ENCODE peak calls at places on chromosomes 13 and 19, in four cellular contexts. D is EH, L is ELR, C is NCI-H774. B is an unnamed sample.

GRCh38 chr19:46745521-46746280 is at the start of gene FKRP:
- DNase-seq in D (peak), C (no peak), L (peak), B (no peak)

GRCh38 chr13:20398459-20398858 is 127.2 kb downstream of the CRYL1 start:
- DNase-seq in D (no peak), C (no peak), L (no peak), B (no peak)

GRCh38 chr13:77492982-77493381 is 42.5 kb upstream of the SCEL start:
- DNase-seq in C (peak), D (peak), L (peak), B (peak)

GRCh38 chr13:108313382-108313781 is 43.9 kb downstream of the TNFSF13B start:
- DNase-seq in C (no peak), L (no peak), D (peak), B (no peak)

GRCh38 chr13:30963794-30964193 is 31.3 kb downstream of the TEX26 start:
- DNase-seq in C (no peak), L (no peak), D (peak), B (no peak)

GRCh38 chr19:1853295-1854031 is 5.2 kb upstream of the REXO1 start:
- DNase-seq in C (peak), L (peak), D (peak), B (peak)

GRCh38 chr13:42992585-42993122 is 613 bp upstream of the EPSTI1 start:
- DNase-seq in C (no peak), D (peak), L (peak), B (no peak)

GRCh38 chr13:47564041-47564440 is 437.0 kb downstream of the SUCLA2 start:
- DNase-seq in C (no peak), D (no peak), L (no peak), B (no peak)

GRCh38 chr13:75423946-75424345 is 58.0 kb downstream of the TBC1D4 start:
- DNase-seq in L (no peak), C (no peak), D (no peak), B (no peak)

GRCh38 chr19:13717194-13717643 is 47.1 kb upstream of the MRI1 start:
- DNase-seq in L (peak), C (no peak), D (peak), B (no peak)

GRCh38 chr19:58047672-58048071 is 11.4 kb upstream of the ZNF135 start:
- DNase-seq in L (no peak), D (no peak), C (no peak), B (no peak)

GRCh38 chr19:11204943-11205349 is 7.6 kb upstream of the KANK2 start:
- DNase-seq in D (peak), L (no peak), C (no peak), B (no peak)

GRCh38 chr13:23399254-23399796 is 34.2 kb downstream of the SACS start:
- DNase-seq in D (no peak), C (no peak), L (no peak), B (no peak)

GRCh38 chr19:6011794-6012193 is 33.9 kb upstream of the RANBP3 start:
- DNase-seq in C (no peak), D (peak), L (peak), B (no peak)

GRCh38 chr19:13670846-13671245 is 93.5 kb upstream of the MRI1 start:
- DNase-seq in D (no peak), L (no peak), C (no peak), B (no peak)

GRCh38 chr19:58296086-58296485 is 9.1 kb upstream of the ERVK3-1 start:
- DNase-seq in D (no peak), L (no peak), C (no peak), B (no peak)

GRCh38 chr19:54481326-54481930 is 8.3 kb upstream of the CDC42EP5 start:
- DNase-seq in L (peak), C (peak), D (peak), B (peak)

GRCh38 chr19:39919976-39920375 is 14.5 kb downstream of the FCGBP start:
- DNase-seq in L (peak), D (no peak), C (no peak), B (no peak)

GRCh38 chr13:40982772-40983171 is 36.3 kb downstream of the ELF1 start:
- DNase-seq in D (peak), C (no peak), L (peak), B (no peak)

GRCh38 chr19:40549007-40549708 is 27.5 kb upstream of the SHKBP1 start:
- DNase-seq in D (peak), L (peak), C (peak), B (peak)

GRCh38 chr19:46639356-46640061 is 3.5 kb upstream of the GNG8 start:
- DNase-seq in C (no peak), D (peak), L (peak), B (peak)

GRCh38 chr13:80199067-80199466 is 141.9 kb downstream of the SPRY2 start:
- DNase-seq in D (no peak), C (no peak), L (no peak), B (no peak)

GRCh38 chr13:61664821-61665705 is 249.4 kb upstream of the PCDH20 start:
- DNase-seq in L (peak), C (peak), D (no peak), B (no peak)

GRCh38 chr13:85812282-85812681 is 13.1 kb upstream of the SLITRK6 start:
- DNase-seq in C (no peak), D (no peak), L (no peak), B (no peak)

GRCh38 chr19:2856457-2857055 is 10.6 kb upstream of the ZNF556 start:
- DNase-seq in L (no peak), C (no peak), D (no peak), B (no peak)

GRCh38 chr19:50567052-50567841 is 988 bp downstream of the LRRC4B start:
- DNase-seq in L (no peak), C (no peak), D (no peak), B (no peak)

GRCh38 chr19:12703056-12703455 is 6.6 kb upstream of the FBXW9 start:
- DNase-seq in L (peak), C (no peak), D (peak), B (peak)

GRCh38 chr19:38665950-38666661 is 18.7 kb downstream of the ACTN4 start:
- DNase-seq in D (peak), C (no peak), L (peak), B (peak)

GRCh38 chr19:18419699-18420460 is 682 bp downstream of the SSBP4 start:
- DNase-seq in C (no peak), L (peak), D (no peak), B (no peak)

GRCh38 chr13:31697290-31697689 is 42.0 kb upstream of the RXFP2 start:
- DNase-seq in C (no peak), L (peak), D (peak), B (no peak)

GRCh38 chr13:55497486-55497885 is 1643.2 kb upstream of the PRR20A start:
- DNase-seq in C (no peak), D (no peak), L (no peak), B (no peak)

GRCh38 chr13:23617551-23618014 is 47.4 kb downstream of the TNFRSF19 start:
- DNase-seq in C (no peak), L (peak), D (peak), B (no peak)

GRCh38 chr19:9622531-9622930 is 1.5 kb upstream of the ZNF561 start:
- DNase-seq in D (peak), L (no peak), C (no peak), B (no peak)

GRCh38 chr19:31334101-31334848 is 15.0 kb downstream of the TSHZ3 start:
- DNase-seq in L (peak), C (no peak), D (peak), B (peak)

GRCh38 chr13:67128148-67128547 is 102.0 kb downstream of the PCDH9 start:
- DNase-seq in D (no peak), L (no peak), C (no peak), B (no peak)

GRCh38 chr13:77751513-77752456 is 54.3 kb downstream of the SLAIN1 start:
- DNase-seq in L (peak), C (no peak), D (peak), B (peak)